ENCODE peak calls at places on chromosomes 12 and 14, in seven cellular contexts. One of them, this sample, is unnamed.

GRCh38 chr14:105529506-105530445 is 3.4 kb downstream of the TMEM121 start:
- DNase-seq in NCI-H748 treated with DMSO at 0.1 percent for 48 hours: no peak
- DNase-seq in Right ventricle myocardium superior: no peak
- DNase-seq in transverse colon: peak; percentile 20
- DNase-seq in lung microvascular endothelial cell: no peak
- DNase-seq in NCI-H187: no peak
- DNase-seq in NCI-H1048: no peak
- DNase-seq in this sample: no peak

GRCh38 chr12:21992823-21993222 is 51.6 kb upstream of the ABCC9 start:
- DNase-seq in NCI-H187: no peak
- DNase-seq in NCI-H1048: no peak
- DNase-seq in lung microvascular endothelial cell: peak; percentile 84
- DNase-seq in transverse colon: peak; percentile 35
- DNase-seq in NCI-H748 treated with DMSO at 0.1 percent for 48 hours: no peak
- DNase-seq in Right ventricle myocardium superior: no peak
- DNase-seq in this sample: peak; percentile 78

GRCh38 chr14:35337557-35338255 is 45.5 kb downstream of the PSMA6 start:
- DNase-seq in transverse colon: no peak
- DNase-seq in NCI-H748 treated with DMSO at 0.1 percent for 48 hours: no peak
- DNase-seq in Right ventricle myocardium superior: no peak
- DNase-seq in NCI-H1048: no peak
- DNase-seq in lung microvascular endothelial cell: no peak
- DNase-seq in NCI-H187: no peak
- DNase-seq in this sample: no peak

GRCh38 chr14:103696466-103697071 is 18.7 kb downstream of the XRCC3 start:
- DNase-seq in Right ventricle myocardium superior: peak; percentile 74
- DNase-seq in NCI-H1048: no peak
- DNase-seq in NCI-H187: no peak
- DNase-seq in NCI-H748 treated with DMSO at 0.1 percent for 48 hours: no peak
- DNase-seq in transverse colon: peak; percentile 23
- DNase-seq in lung microvascular endothelial cell: peak; percentile 35
- DNase-seq in this sample: no peak

GRCh38 chr12:325886-326285 is 63.2 kb downstream of the KDM5A start:
- DNase-seq in transverse colon: no peak
- DNase-seq in NCI-H1048: no peak
- DNase-seq in lung microvascular endothelial cell: no peak
- DNase-seq in Right ventricle myocardium superior: no peak
- DNase-seq in NCI-H187: no peak
- DNase-seq in NCI-H748 treated with DMSO at 0.1 percent for 48 hours: no peak
- DNase-seq in this sample: no peak

GRCh38 chr14:23483216-23483854 is 13.8 kb downstream of the NGDN start:
- DNase-seq in lung microvascular endothelial cell: peak; percentile 10
- DNase-seq in NCI-H187: no peak
- DNase-seq in Right ventricle myocardium superior: no peak
- DNase-seq in NCI-H748 treated with DMSO at 0.1 percent for 48 hours: peak; percentile 11
- DNase-seq in transverse colon: no peak
- DNase-seq in NCI-H1048: no peak
- DNase-seq in this sample: peak; percentile 13

GRCh38 chr14:36870776-36871175 is 209.1 kb downstream of the PAX9 start:
- DNase-seq in NCI-H1048: no peak
- DNase-seq in transverse colon: no peak
- DNase-seq in NCI-H187: no peak
- DNase-seq in lung microvascular endothelial cell: no peak
- DNase-seq in NCI-H748 treated with DMSO at 0.1 percent for 48 hours: no peak
- DNase-seq in Right ventricle myocardium superior: no peak
- DNase-seq in this sample: no peak

GRCh38 chr12:122951406-122951805 is 14.9 kb downstream of the ABCB9 start:
- DNase-seq in lung microvascular endothelial cell: peak; percentile 89
- DNase-seq in NCI-H187: no peak
- DNase-seq in transverse colon: peak; percentile 74
- DNase-seq in Right ventricle myocardium superior: no peak
- DNase-seq in NCI-H1048: no peak
- DNase-seq in NCI-H748 treated with DMSO at 0.1 percent for 48 hours: no peak
- DNase-seq in this sample: peak; percentile 53

GRCh38 chr14:91350813-91351507 is 66.7 kb downstream of the CCDC88C start:
- DNase-seq in lung microvascular endothelial cell: peak; percentile 34
- DNase-seq in transverse colon: no peak
- DNase-seq in NCI-H187: no peak
- DNase-seq in NCI-H748 treated with DMSO at 0.1 percent for 48 hours: no peak
- DNase-seq in NCI-H1048: no peak
- DNase-seq in Right ventricle myocardium superior: no peak
- DNase-seq in this sample: peak; percentile 18

This sample was measured in NB4.